ENCODE peak calls at places on chromosome 21, in four cellular contexts. One of them, this sample, is unnamed.

GRCh38 chr21:19029816-19030215 is 626.2 kb upstream of the TMPRSS15 start:
- DNase-seq in left lung: no peak
- DNase-seq in GM12878: no peak
- DNase-seq in Jurkat, Clone E6-1: no peak
- DNase-seq in this sample: no peak

GRCh38 chr21:44695641-44696040 is 1.3 kb upstream of the KRTAP10-12 start:
- DNase-seq in GM12878: no peak
- DNase-seq in Jurkat, Clone E6-1: no peak
- DNase-seq in left lung: no peak
- DNase-seq in this sample: no peak

GRCh38 chr21:29232601-29233541 is 65.9 kb upstream of the BACH1 start:
- DNase-seq in Jurkat, Clone E6-1: no peak
- DNase-seq in GM12878: no peak
- DNase-seq in left lung: no peak
- DNase-seq in this sample: peak; percentile 72

GRCh38 chr21:14752006-14752909 is 206.1 kb upstream of the SAMSN1 start:
- DNase-seq in left lung: no peak
- DNase-seq in Jurkat, Clone E6-1: no peak
- DNase-seq in GM12878: no peak
- DNase-seq in this sample: no peak

GRCh38 chr21:45866473-45867010 is 115.0 kb upstream of the COL6A1 start:
- DNase-seq in GM12878: no peak
- DNase-seq in left lung: no peak
- DNase-seq in Jurkat, Clone E6-1: no peak
- DNase-seq in this sample: no peak

GRCh38 chr21:41011968-41012367 is 156.0 kb upstream of the BACE2 start:
- DNase-seq in left lung: no peak
- DNase-seq in GM12878: no peak
- DNase-seq in Jurkat, Clone E6-1: no peak
- DNase-seq in this sample: no peak

GRCh38 chr21:45138199-45139002 is 64.0 kb downstream of the ADARB1 start:
- DNase-seq in left lung: no peak
- DNase-seq in Jurkat, Clone E6-1: peak; percentile 68
- DNase-seq in GM12878: no peak
- DNase-seq in this sample: no peak

GRCh38 chr21:15967661-15968060 is 237.9 kb downstream of the USP25 start:
- DNase-seq in left lung: no peak
- DNase-seq in Jurkat, Clone E6-1: no peak
- DNase-seq in GM12878: no peak
- DNase-seq in this sample: no peak

GRCh38 chr21:41141031-41141457 is 26.9 kb upstream of the BACE2 start:
- DNase-seq in GM12878: no peak
- DNase-seq in left lung: no peak
- DNase-seq in Jurkat, Clone E6-1: no peak
- DNase-seq in this sample: peak; percentile 10

GRCh38 chr21:23452384-23453083 is 2154.7 kb downstream of the MRPL39 start:
- DNase-seq in GM12878: no peak
- DNase-seq in Jurkat, Clone E6-1: peak; percentile 1
- DNase-seq in left lung: no peak
- DNase-seq in this sample: no peak

GRCh38 chr21:37463083-37463780 is 96.7 kb downstream of the DYRK1A start:
- DNase-seq in left lung: no peak
- DNase-seq in GM12878: peak; percentile 12
- DNase-seq in Jurkat, Clone E6-1: peak; percentile 56
- DNase-seq in this sample: no peak

GRCh38 chr21:41778974-41779600 is 12.2 kb upstream of the RIPK4 start:
- DNase-seq in Jurkat, Clone E6-1: no peak
- DNase-seq in left lung: no peak
- DNase-seq in GM12878: no peak
- DNase-seq in this sample: no peak

GRCh38 chr21:44024895-44025353 is 12.8 kb downstream of the TRAPPC10 start:
- DNase-seq in Jurkat, Clone E6-1: no peak
- DNase-seq in GM12878: no peak
- DNase-seq in left lung: peak; percentile 63
- DNase-seq in this sample: no peak

GRCh38 chr21:38170705-38171682 is 85.8 kb upstream of the KCNJ15 start:
- DNase-seq in Jurkat, Clone E6-1: no peak
- DNase-seq in GM12878: no peak
- DNase-seq in left lung: no peak
- DNase-seq in this sample: no peak

GRCh38 chr21:29656504-29657227 is 283.1 kb downstream of the GRIK1 start:
- DNase-seq in Jurkat, Clone E6-1: no peak
- DNase-seq in left lung: no peak
- DNase-seq in GM12878: no peak
- DNase-seq in this sample: peak; percentile 66

GRCh38 chr21:17858764-17859163 is 39.6 kb upstream of the C21orf91 start:
- DNase-seq in left lung: no peak
- DNase-seq in Jurkat, Clone E6-1: no peak
- DNase-seq in GM12878: no peak
- DNase-seq in this sample: no peak

GRCh38 chr21:28781602-28782274 is 210.9 kb downstream of the LTN1 start:
- DNase-seq in Jurkat, Clone E6-1: peak; percentile 17
- DNase-seq in GM12878: no peak
- DNase-seq in left lung: no peak
- DNase-seq in this sample: no peak

GRCh38 chr21:45820171-45821091 is 161.1 kb upstream of the COL6A1 start:
- DNase-seq in left lung: peak; percentile 80
- DNase-seq in Jurkat, Clone E6-1: peak; percentile 74
- DNase-seq in GM12878: no peak
- DNase-seq in this sample: peak; percentile 79

GRCh38 chr21:41142051-41142795 is 25.7 kb upstream of the BACE2 start:
- DNase-seq in Jurkat, Clone E6-1: no peak
- DNase-seq in left lung: no peak
- DNase-seq in GM12878: no peak
- DNase-seq in this sample: peak; percentile 56

GRCh38 chr21:16534408-16535099 is 804.8 kb downstream of the USP25 start:
- DNase-seq in Jurkat, Clone E6-1: no peak
- DNase-seq in GM12878: no peak
- DNase-seq in left lung: peak; percentile 56
- DNase-seq in this sample: peak; percentile 65

GRCh38 chr21:44375281-44375651 is 21.8 kb downstream of the TRPM2 start:
- DNase-seq in left lung: peak; percentile 68
- DNase-seq in GM12878: no peak
- DNase-seq in Jurkat, Clone E6-1: peak; percentile 39
- DNase-seq in this sample: no peak

GRCh38 chr21:14603202-14603601 is 57.1 kb upstream of the SAMSN1 start:
- DNase-seq in GM12878: no peak
- DNase-seq in Jurkat, Clone E6-1: no peak
- DNase-seq in left lung: no peak
- DNase-seq in this sample: peak; percentile 44

GRCh38 chr21:41180752-41181151 is 12.8 kb downstream of the BACE2 start:
- DNase-seq in GM12878: no peak
- DNase-seq in Jurkat, Clone E6-1: no peak
- DNase-seq in left lung: no peak
- DNase-seq in this sample: no peak

GRCh38 chr21:14741237-14741636 is 195.1 kb upstream of the SAMSN1 start:
- DNase-seq in left lung: no peak
- DNase-seq in Jurkat, Clone E6-1: no peak
- DNase-seq in GM12878: no peak
- DNase-seq in this sample: no peak

GRCh38 chr21:41294548-41295231 is 21.9 kb upstream of the FAM3B start:
- DNase-seq in GM12878: no peak
- DNase-seq in left lung: no peak
- DNase-seq in Jurkat, Clone E6-1: no peak
- DNase-seq in this sample: no peak

GRCh38 chr21:38266732-38267131 is 9.9 kb downstream of the KCNJ15 start:
- DNase-seq in GM12878: no peak
- DNase-seq in Jurkat, Clone E6-1: no peak
- DNase-seq in left lung: no peak
- DNase-seq in this sample: no peak

GRCh38 chr21:46264690-46265144 is 20.7 kb downstream of the MCM3AP start:
- DNase-seq in Jurkat, Clone E6-1: no peak
- DNase-seq in GM12878: no peak
- DNase-seq in left lung: no peak
- DNase-seq in this sample: no peak

GRCh38 chr21:27277122-27277521 is 310.2 kb upstream of the ADAMTS5 start:
- DNase-seq in GM12878: no peak
- DNase-seq in left lung: no peak
- DNase-seq in Jurkat, Clone E6-1: no peak
- DNase-seq in this sample: no peak

GRCh38 chr21:41615613-41616012 is 107.7 kb upstream of the TMPRSS2 start:
- DNase-seq in GM12878: no peak
- DNase-seq in left lung: no peak
- DNase-seq in Jurkat, Clone E6-1: no peak
- DNase-seq in this sample: peak; percentile 98

GRCh38 chr21:45444385-45444784 is 39.4 kb downstream of the COL18A1 start:
- DNase-seq in left lung: no peak
- DNase-seq in GM12878: no peak
- DNase-seq in Jurkat, Clone E6-1: no peak
- DNase-seq in this sample: no peak

GRCh38 chr21:37622755-37623543 is 256.4 kb downstream of the DYRK1A start:
- DNase-seq in Jurkat, Clone E6-1: no peak
- DNase-seq in left lung: no peak
- DNase-seq in GM12878: no peak
- DNase-seq in this sample: no peak

DNA sequence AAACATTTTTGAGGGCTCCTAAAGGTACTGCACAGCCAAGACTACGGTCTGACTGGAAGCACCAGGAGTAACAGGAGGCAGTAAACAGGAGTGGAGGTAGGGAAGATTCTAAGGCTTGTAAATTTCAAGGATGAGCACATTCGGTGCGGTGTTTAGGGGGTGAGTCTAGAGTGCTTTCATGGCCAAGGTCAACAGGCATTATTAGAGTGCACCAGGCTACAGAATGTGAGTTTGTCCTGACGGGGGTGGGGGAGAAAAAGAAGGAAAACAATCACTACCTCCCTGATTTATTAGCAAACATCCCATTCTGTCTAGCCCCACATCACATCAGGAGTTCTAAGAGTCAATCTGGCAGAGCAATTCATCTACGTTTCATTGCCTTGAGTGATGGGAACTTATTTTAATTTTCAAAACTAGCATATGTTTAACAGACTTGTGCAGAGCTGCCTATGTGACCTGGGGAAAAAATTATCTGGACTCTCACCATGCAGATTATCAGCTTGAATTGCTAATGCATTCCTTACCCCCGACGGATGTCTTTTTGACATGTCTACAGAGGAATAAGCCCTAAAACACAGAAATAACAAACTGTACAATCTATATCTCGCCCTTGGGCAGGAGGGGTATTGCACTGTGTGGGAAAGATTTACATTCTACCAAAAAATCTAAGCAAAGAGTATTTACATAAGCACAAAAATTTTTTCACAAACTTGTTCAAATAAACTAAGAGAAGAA is 45.0 kb downstream of the APP start:
- DNase-seq in left lung: no peak
- DNase-seq in GM12878: no peak
- DNase-seq in Jurkat, Clone E6-1: no peak
- DNase-seq in this sample: no peak
- H3K4me3 ChIP-seq in left lung: no peak overlapping the region
- H3K4me3 ChIP-seq in GM12878: no peak overlapping the region
- H3K4me3 ChIP-seq in Jurkat, Clone E6-1: no peak overlapping the region
- H3K4me3 ChIP-seq in this sample: no peak overlapping the region

GRCh38 chr21:36431252-36431651 is 46.1 kb downstream of the CHAF1B start:
- DNase-seq in Jurkat, Clone E6-1: no peak
- DNase-seq in GM12878: no peak
- DNase-seq in left lung: no peak
- DNase-seq in this sample: no peak

GRCh38 chr21:36433011-36433709 is 46.8 kb downstream of the CLDN14 start:
- DNase-seq in GM12878: no peak
- DNase-seq in left lung: no peak
- DNase-seq in Jurkat, Clone E6-1: no peak
- DNase-seq in this sample: no peak

GRCh38 chr21:36429672-36430546 is 44.7 kb downstream of the CHAF1B start:
- DNase-seq in Jurkat, Clone E6-1: peak; percentile 23
- DNase-seq in left lung: peak; percentile 84
- DNase-seq in GM12878: peak; percentile 59
- DNase-seq in this sample: peak; percentile 97

GRCh38 chr21:36428789-36429671 is 43.8 kb downstream of the CHAF1B start:
- DNase-seq in GM12878: no peak
- DNase-seq in Jurkat, Clone E6-1: no peak
- DNase-seq in left lung: no peak
- DNase-seq in this sample: no peak

DNA sequence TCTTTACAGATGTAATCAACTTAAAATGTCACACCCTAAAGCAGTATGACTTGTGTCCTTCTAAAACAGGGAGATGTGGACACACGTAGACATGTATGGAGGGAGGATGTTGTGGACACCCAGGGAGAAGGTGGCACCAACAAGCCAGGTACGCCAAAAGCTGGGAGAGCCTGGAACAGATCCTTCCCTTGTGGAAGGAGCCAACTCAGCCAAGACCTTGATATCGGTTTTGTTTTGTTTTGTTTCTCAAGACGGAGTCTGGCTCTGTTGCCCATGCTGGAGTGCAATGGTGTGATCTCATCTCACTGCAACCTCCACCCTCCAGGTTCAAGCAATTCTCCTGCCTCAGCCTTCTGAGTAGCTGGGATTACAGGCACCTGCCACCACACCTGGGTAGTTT is 45.6 kb downstream of the CHAF1B start:
- DNase-seq in Jurkat, Clone E6-1: no peak
- DNase-seq in GM12878: no peak
- DNase-seq in left lung: no peak
- DNase-seq in this sample: no peak
- H3K4me3 ChIP-seq in Jurkat, Clone E6-1: no peak overlapping the region
- H3K4me3 ChIP-seq in GM12878: no peak overlapping the region
- H3K4me3 ChIP-seq in left lung: peak overlapping the region; percentile 21
- H3K4me3 ChIP-seq in this sample: no peak overlapping the region

GRCh38 chr21:33076600-33077329 is 6.8 kb downstream of the OLIG1 start:
- DNase-seq in GM12878: no peak
- DNase-seq in Jurkat, Clone E6-1: no peak
- DNase-seq in left lung: no peak
- DNase-seq in this sample: no peak

GRCh38 chr21:33080776-33081175 is 10.8 kb downstream of the OLIG1 start:
- DNase-seq in Jurkat, Clone E6-1: no peak
- DNase-seq in GM12878: no peak
- DNase-seq in left lung: no peak
- DNase-seq in this sample: no peak

GRCh38 chr21:33078907-33079582 is 9.1 kb downstream of the OLIG1 start:
- DNase-seq in GM12878: peak; percentile 88
- DNase-seq in left lung: no peak
- DNase-seq in Jurkat, Clone E6-1: no peak
- DNase-seq in this sample: peak; percentile 9

GRCh38 chr21:33075596-33076195 is 5.8 kb downstream of the OLIG1 start:
- DNase-seq in GM12878: no peak
- DNase-seq in Jurkat, Clone E6-1: no peak
- DNase-seq in left lung: no peak
- DNase-seq in this sample: no peak

GRCh38 chr21:33080376-33080775 is 10.4 kb downstream of the OLIG1 start:
- DNase-seq in GM12878: no peak
- DNase-seq in Jurkat, Clone E6-1: no peak
- DNase-seq in left lung: no peak
- DNase-seq in this sample: no peak
- H3K4me3 ChIP-seq in GM12878: no peak overlapping the region
- H3K4me3 ChIP-seq in Jurkat, Clone E6-1: no peak overlapping the region
- H3K4me3 ChIP-seq in left lung: no peak overlapping the region
- H3K4me3 ChIP-seq in this sample: no peak overlapping the region

DNA sequence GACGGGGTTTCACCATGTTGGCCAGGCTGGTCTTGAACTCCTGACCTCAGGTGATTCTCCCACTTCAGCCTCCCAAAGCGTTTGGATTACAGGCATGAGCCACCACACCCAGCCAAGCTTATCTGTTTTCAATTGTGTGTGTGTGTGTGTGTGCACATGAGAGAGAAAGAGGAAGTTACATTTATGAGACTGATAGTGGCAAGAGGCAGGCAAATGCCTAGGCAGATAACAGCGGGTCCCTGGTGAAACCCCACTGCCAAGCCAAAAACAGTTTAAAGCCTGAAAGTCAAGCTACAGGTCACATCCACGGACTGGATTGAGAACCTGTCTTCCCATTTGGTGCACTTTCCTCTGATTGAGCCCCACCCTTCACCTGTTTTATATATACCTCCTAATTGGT is 35.1 kb upstream of the IFNGR2 start:
- DNase-seq in GM12878: no peak
- DNase-seq in left lung: no peak
- DNase-seq in Jurkat, Clone E6-1: no peak
- DNase-seq in this sample: no peak
- H3K4me3 ChIP-seq in GM12878: no peak overlapping the region
- H3K4me3 ChIP-seq in left lung: no peak overlapping the region
- H3K4me3 ChIP-seq in Jurkat, Clone E6-1: no peak overlapping the region
- H3K4me3 ChIP-seq in this sample: no peak overlapping the region

This sample was measured in skeletal muscle cell.